ENCODE peak calls at places on chromosomes 4 and X, in four cellular contexts. F is IMR-90; X is CD4-positive, alpha-beta memory T cell; W is choroid plexus epithelial cell. L is an unnamed sample.

GRCh38 chr4:99324361-99324760 is 3.2 kb upstream of the ADH1B start:
- DNase-seq in F (no peak), X (no peak), W (peak; percentile 19), L (peak; percentile 76)

GRCh38 chr4:39576268-39576667 is 49.0 kb upstream of the UGDH start:
- DNase-seq in F (peak; percentile 27), X (no peak), W (no peak), L (peak; percentile 15)

GRCh38 chrX:14029039-14029424 is 660 bp downstream of the GEMIN8 start:
- DNase-seq in F (no peak), X (no peak), W (no peak), L (no peak)

GRCh38 chr4:8506373-8507250 is 66.0 kb downstream of the TRMT44 start:
- DNase-seq in F (peak; percentile 74), X (no peak), W (peak; percentile 90), L (peak; percentile 82)

GRCh38 chrX:44889824-44890223 is 16.8 kb downstream of the KDM6A start:
- DNase-seq in F (no peak), X (no peak), W (no peak), L (no peak)

GRCh38 chr4:39814403-39815185 is 116.7 kb downstream of the UBE2K start:
- DNase-seq in F (peak; percentile 25), X (peak; percentile 27), W (peak; percentile 44), L (peak; percentile 25)

GRCh38 chr4:166724369-166724768 is 509.9 kb downstream of the SPOCK3 start:
- DNase-seq in F (no peak), X (no peak), W (no peak), L (no peak)

GRCh38 chr4:38189445-38189844 is 229.2 kb downstream of the PTTG2 start:
- DNase-seq in F (peak; percentile 95), X (no peak), W (peak; percentile 81), L (peak; percentile 66)

GRCh38 chr4:131091896-131092295 is 1995.9 kb downstream of the C4orf33 start:
- DNase-seq in F (peak; percentile 4), X (no peak), W (peak; percentile 67), L (no peak)

GRCh38 chrX:79366888-79367749 is at the start of gene ITM2A:
- DNase-seq in F (no peak), X (peak; percentile 70), W (peak; percentile 13), L (no peak)

GRCh38 chr4:52868138-52868537 is 6.0 kb downstream of the RASL11B start:
- DNase-seq in F (no peak), X (no peak), W (peak; percentile 22), L (no peak)

GRCh38 chrX:39857780-39858179 is 240.0 kb downstream of the BCOR start:
- DNase-seq in F (no peak), X (no peak), W (no peak), L (no peak)

GRCh38 chrX:75155830-75156525 is at the start of gene ABCB7:
- DNase-seq in F (peak; percentile 67), X (peak; percentile 56), W (peak; percentile 81), L (peak; percentile 75)

GRCh38 chr4:95549246-95550138 is 719 bp upstream of the UNC5C start:
- DNase-seq in F (peak; percentile 19), X (no peak), W (peak; percentile 53), L (peak; percentile 8)

GRCh38 chrX:122579521-122579920 is 604.6 kb upstream of the GRIA3 start:
- DNase-seq in F (peak; percentile 1), X (no peak), W (peak; percentile 13), L (peak; percentile 79)

GRCh38 chr4:156710571-156711195 is 260.9 kb downstream of the PDGFC start:
- DNase-seq in F (peak; percentile 44), X (no peak), W (no peak), L (peak; percentile 89)

GRCh38 chr4:151117371-151117962 is 18.0 kb downstream of the RPS3A start:
- DNase-seq in F (peak; percentile 69), X (peak; percentile 45), W (peak; percentile 84), L (peak; percentile 64)

GRCh38 chrX:150587585-150588503 is 19.4 kb downstream of the MTM1 start:
- DNase-seq in F (no peak), X (peak; percentile 28), W (peak; percentile 43), L (peak; percentile 17)

GRCh38 chr4:4299006-4299405 is 9.0 kb downstream of the ZBTB49 start:
- DNase-seq in F (no peak), X (no peak), W (no peak), L (no peak)

GRCh38 chrX:43589735-43590515 is 66.2 kb upstream of the MAOA start:
- DNase-seq in F (no peak), X (no peak), W (peak; percentile 79), L (no peak)

GRCh38 chrX:46796574-46797191 is 37.8 kb upstream of the SLC9A7 start:
- DNase-seq in F (peak; percentile 64), X (peak; percentile 52), W (peak; percentile 81), L (peak; percentile 70)

GRCh38 chr4:173507471-173508385 is 22.3 kb downstream of the HAND2 start:
- DNase-seq in F (no peak), X (no peak), W (no peak), L (no peak)

GRCh38 chr4:173509031-173510001 is 20.7 kb downstream of the HAND2 start:
- DNase-seq in F (no peak), X (no peak), W (no peak), L (peak; percentile 54)

GRCh38 chr4:173505924-173506779 is 23.9 kb downstream of the HAND2 start:
- DNase-seq in F (peak; percentile 45), X (no peak), W (peak; percentile 49), L (peak; percentile 50)

GRCh38 chr4:173508386-173509002 is 21.5 kb downstream of the HAND2 start:
- DNase-seq in F (no peak), X (no peak), W (no peak), L (no peak)

DNA sequence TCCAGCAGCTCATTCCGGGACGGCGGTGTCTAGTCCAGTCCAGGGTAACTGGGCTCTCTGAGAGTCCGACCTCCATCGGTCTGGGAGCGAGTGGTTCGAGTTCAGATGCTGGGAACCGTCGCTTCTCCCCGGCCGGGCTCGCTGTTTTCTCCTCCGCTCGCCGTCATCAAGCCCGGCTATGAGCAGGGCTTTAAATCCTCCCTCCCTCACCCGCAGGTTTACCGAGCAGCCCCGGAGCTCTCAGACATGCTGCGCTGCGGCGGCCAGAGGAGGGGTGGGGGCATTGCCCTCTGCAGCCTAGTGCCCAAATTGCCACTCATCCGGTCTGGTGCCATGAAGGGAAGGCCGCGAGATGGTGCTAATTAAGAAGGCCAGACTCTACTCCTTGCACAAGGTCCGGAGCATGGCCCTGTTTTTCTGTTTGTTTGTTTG is 23.2 kb downstream of the HAND2 start:
- DNase-seq in F (no peak), X (no peak), W (no peak), L (no peak)
- H3K4me3 ChIP-seq in F (no peak overlapping the region), X (no peak overlapping the region), W (peak overlapping the region; percentile 5), L (no peak overlapping the region)

GRCh38 chr4:34771632-34772031 is 1472.7 kb downstream of the ARAP2 start:
- DNase-seq in F (no peak), X (no peak), W (no peak), L (no peak)
- H3K4me3 ChIP-seq in F (no peak overlapping the region), X (no peak overlapping the region), W (no peak overlapping the region), L (no peak overlapping the region)

DNA sequence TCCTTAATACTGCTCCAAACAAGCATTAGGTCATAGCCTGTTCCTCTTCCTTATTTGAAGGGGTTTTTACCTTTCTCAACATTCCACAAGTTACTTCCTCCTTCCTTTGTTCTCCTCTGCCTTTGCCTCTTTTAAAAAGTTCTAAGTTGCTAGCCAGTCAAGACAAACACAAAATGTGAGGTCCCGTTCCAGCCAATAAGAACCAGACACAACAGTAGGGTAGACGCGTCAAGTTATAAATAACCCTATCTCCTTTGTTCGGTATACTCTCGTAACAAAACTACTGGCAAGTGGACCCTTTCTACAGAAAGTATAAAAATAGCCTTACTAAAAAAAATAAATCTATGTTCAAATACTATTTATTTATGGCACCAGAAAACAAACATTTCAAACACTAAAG is 6.3 kb upstream of the ACE2 start:
- DNase-seq in F (no peak), X (no peak), W (no peak), L (no peak)
- H3K4me3 ChIP-seq in F (no peak overlapping the region), X (no peak overlapping the region), W (no peak overlapping the region), L (no peak overlapping the region)

GRCh38 chrX:138748480-138748879 is 37.0 kb upstream of the FGF13 start:
- DNase-seq in F (peak; percentile 6), X (no peak), W (peak; percentile 10), L (peak; percentile 18)

GRCh38 chrX:138740361-138740760 is 28.8 kb upstream of the FGF13 start:
- DNase-seq in F (no peak), X (no peak), W (no peak), L (no peak)

DNA sequence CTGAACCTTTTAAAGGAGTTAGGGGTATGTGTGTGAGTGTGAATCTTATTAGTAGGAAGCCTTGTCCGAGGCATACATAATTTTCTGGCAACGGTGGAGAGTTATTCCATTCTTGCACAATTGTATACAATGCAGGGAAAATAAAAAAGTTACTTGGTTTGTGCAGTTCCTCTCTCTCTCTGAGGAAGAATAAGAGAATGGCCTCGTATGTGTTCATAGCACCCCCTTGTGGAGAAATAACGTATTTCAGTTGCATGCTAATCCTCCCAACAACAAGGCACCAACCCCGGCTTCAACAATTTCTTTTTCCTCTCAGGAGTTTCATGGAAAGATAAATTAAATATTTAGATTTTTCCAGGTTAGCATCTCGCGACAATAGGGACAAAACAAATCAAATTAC is 33.7 kb upstream of the FGF13 start:
- DNase-seq in F (peak; percentile 60), X (peak; percentile 37), W (peak; percentile 50), L (peak; percentile 53)
- H3K4me3 ChIP-seq in F (no peak overlapping the region), X (no peak overlapping the region), W (no peak overlapping the region), L (no peak overlapping the region)

GRCh38 chrX:259692-260355 is 21.4 kb upstream of the PLCXD1 start:
- DNase-seq in F (no peak), X (no peak), W (no peak), L (no peak)

GRCh38 chrX:258291-259040 is 22.7 kb upstream of the PLCXD1 start:
- DNase-seq in F (no peak), X (no peak), W (no peak), L (no peak)

GRCh38 chrX:262391-262909 is 18.7 kb upstream of the PLCXD1 start:
- DNase-seq in F (no peak), X (no peak), W (no peak), L (no peak)

GRCh38 chrX:261858-262390 is 19.3 kb upstream of the PLCXD1 start:
- DNase-seq in F (no peak), X (no peak), W (no peak), L (no peak)

GRCh38 chrX:261167-261857 is 19.9 kb upstream of the PLCXD1 start:
- DNase-seq in F (peak; percentile 23), X (no peak), W (no peak), L (no peak)
- H3K4me3 ChIP-seq in F (no peak overlapping the region), X (no peak overlapping the region), W (no peak overlapping the region), L (no peak overlapping the region)

DNA sequence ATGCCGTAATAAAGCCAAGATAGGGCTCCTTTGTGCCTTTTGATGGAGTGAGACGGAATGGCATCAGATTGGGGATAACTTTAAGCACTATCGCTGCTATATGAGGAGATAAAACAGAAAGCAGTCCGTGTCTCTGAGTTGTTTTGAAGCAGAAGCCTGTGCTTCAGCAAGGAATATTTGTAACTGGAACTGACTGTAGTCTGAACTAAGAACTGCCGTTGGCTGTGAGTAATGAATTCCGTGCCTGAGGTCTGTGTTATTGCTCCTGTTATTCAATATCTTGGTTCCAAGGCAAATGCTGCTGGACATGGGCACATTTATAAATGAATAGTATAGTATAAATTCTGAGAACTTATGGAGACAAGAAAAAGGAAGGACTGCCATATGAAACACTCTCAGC is 297.3 kb downstream of the ANKRD50 start:
- DNase-seq in F (peak; percentile 66), X (no peak), W (peak; percentile 55), L (peak; percentile 8)
- H3K4me3 ChIP-seq in F (peak overlapping the region; percentile 46), X (no peak overlapping the region), W (no peak overlapping the region), L (no peak overlapping the region)

GRCh38 chrX:94288972-94289371 is 615.0 kb downstream of the FAM133A start:
- DNase-seq in F (no peak), X (no peak), W (no peak), L (no peak)
- H3K4me3 ChIP-seq in F (no peak overlapping the region), X (no peak overlapping the region), W (no peak overlapping the region), L (no peak overlapping the region)

GRCh38 chr4:128468485-128468989 is 180.9 kb upstream of the PGRMC2 start:
- DNase-seq in F (peak; percentile 99), X (no peak), W (peak; percentile 97), L (peak; percentile 95)
- H3K4me3 ChIP-seq in F (no peak overlapping the region), X (no peak overlapping the region), W (no peak overlapping the region), L (peak overlapping the region; percentile 6)